ENCODE peak calls at places on chromosome 16, in four cellular contexts. One of them, this sample, is unnamed.

GRCh38 chr16:29820271-29820701 is at the start of gene MVP:
- DNase-seq in fibroblast of lung: peak; percentile 67
- DNase-seq in thoracic aorta: no peak
- DNase-seq in prostate gland: peak; percentile 63
- DNase-seq in this sample: no peak

GRCh38 chr16:24758373-24758772 is 28.9 kb downstream of the TNRC6A start:
- DNase-seq in fibroblast of lung: no peak
- DNase-seq in thoracic aorta: no peak
- DNase-seq in prostate gland: no peak
- DNase-seq in this sample: no peak

GRCh38 chr16:82758904-82759303 is 132.1 kb downstream of the CDH13 start:
- DNase-seq in fibroblast of lung: no peak
- DNase-seq in thoracic aorta: no peak
- DNase-seq in prostate gland: no peak
- DNase-seq in this sample: no peak

GRCh38 chr16:66107661-66108060 is 258.8 kb upstream of the CDH5 start:
- DNase-seq in fibroblast of lung: peak; percentile 54
- DNase-seq in thoracic aorta: no peak
- DNase-seq in prostate gland: no peak
- DNase-seq in this sample: peak; percentile 41

GRCh38 chr16:46801428-46802049 is 29.4 kb downstream of the C16orf87 start:
- DNase-seq in fibroblast of lung: peak; percentile 43
- DNase-seq in thoracic aorta: no peak
- DNase-seq in prostate gland: no peak
- DNase-seq in this sample: no peak

GRCh38 chr16:22685162-22685830 is 128.7 kb upstream of the HS3ST2 start:
- DNase-seq in fibroblast of lung: peak; percentile 22
- DNase-seq in thoracic aorta: peak; percentile 86
- DNase-seq in prostate gland: peak; percentile 56
- DNase-seq in this sample: no peak

GRCh38 chr16:69772560-69773254 is 10.6 kb downstream of the WWP2 start:
- DNase-seq in fibroblast of lung: no peak
- DNase-seq in thoracic aorta: no peak
- DNase-seq in prostate gland: no peak
- DNase-seq in this sample: no peak

GRCh38 chr16:67731071-67731810 is 12.1 kb upstream of the GFOD2 start:
- DNase-seq in fibroblast of lung: no peak
- DNase-seq in thoracic aorta: no peak
- DNase-seq in prostate gland: no peak
- DNase-seq in this sample: no peak

GRCh38 chr16:5504028-5504758 is 406.6 kb upstream of the EEF2KMT start:
- DNase-seq in fibroblast of lung: no peak
- DNase-seq in thoracic aorta: no peak
- DNase-seq in prostate gland: peak; percentile 5
- DNase-seq in this sample: no peak

GRCh38 chr16:19583665-19584300 is 28.3 kb downstream of the VPS35L start:
- DNase-seq in fibroblast of lung: peak; percentile 58
- DNase-seq in thoracic aorta: no peak
- DNase-seq in prostate gland: peak; percentile 10
- DNase-seq in this sample: peak; percentile 18

GRCh38 chr16:78659668-78660217 is 560.3 kb downstream of the WWOX start:
- DNase-seq in fibroblast of lung: no peak
- DNase-seq in thoracic aorta: no peak
- DNase-seq in prostate gland: no peak
- DNase-seq in this sample: no peak

GRCh38 chr16:71840052-71840451 is 5.7 kb upstream of the ATXN1L start:
- DNase-seq in fibroblast of lung: no peak
- DNase-seq in thoracic aorta: no peak
- DNase-seq in prostate gland: no peak
- DNase-seq in this sample: no peak

GRCh38 chr16:76668207-76668725 is 391.1 kb downstream of the CNTNAP4 start:
- DNase-seq in fibroblast of lung: no peak
- DNase-seq in thoracic aorta: no peak
- DNase-seq in prostate gland: no peak
- DNase-seq in this sample: no peak

GRCh38 chr16:9072806-9073341 is 18.6 kb upstream of the HAPSTR1 start:
- DNase-seq in fibroblast of lung: peak; percentile 95
- DNase-seq in thoracic aorta: no peak
- DNase-seq in prostate gland: no peak
- DNase-seq in this sample: peak; percentile 83

GRCh38 chr16:87607223-87607622 is 4.9 kb downstream of the JPH3 start:
- DNase-seq in fibroblast of lung: no peak
- DNase-seq in thoracic aorta: no peak
- DNase-seq in prostate gland: no peak
- DNase-seq in this sample: no peak

GRCh38 chr16:52497067-52497816 is 49.7 kb downstream of the TOX3 start:
- DNase-seq in fibroblast of lung: peak; percentile 81
- DNase-seq in thoracic aorta: no peak
- DNase-seq in prostate gland: no peak
- DNase-seq in this sample: no peak

GRCh38 chr16:71826533-71827017 is 17.9 kb upstream of the AP1G1 start:
- DNase-seq in fibroblast of lung: no peak
- DNase-seq in thoracic aorta: no peak
- DNase-seq in prostate gland: no peak
- DNase-seq in this sample: no peak

GRCh38 chr16:24999088-24999670 is 16.0 kb downstream of the ARHGAP17 start:
- DNase-seq in fibroblast of lung: no peak
- DNase-seq in thoracic aorta: no peak
- DNase-seq in prostate gland: no peak
- DNase-seq in this sample: no peak

GRCh38 chr16:50675686-50676610 is 5.2 kb downstream of the SNX20 start:
- DNase-seq in fibroblast of lung: no peak
- DNase-seq in thoracic aorta: no peak
- DNase-seq in prostate gland: peak; percentile 27
- DNase-seq in this sample: no peak

GRCh38 chr16:52141871-52142270 is 405.1 kb downstream of the TOX3 start:
- DNase-seq in fibroblast of lung: no peak
- DNase-seq in thoracic aorta: no peak
- DNase-seq in prostate gland: no peak
- DNase-seq in this sample: no peak

GRCh38 chr16:56629531-56629930 is 2.9 kb upstream of the MT1M start:
- DNase-seq in fibroblast of lung: no peak
- DNase-seq in thoracic aorta: no peak
- DNase-seq in prostate gland: no peak
- DNase-seq in this sample: no peak

GRCh38 chr16:66705790-66706505 is 9.4 kb upstream of the CMTM4 start:
- DNase-seq in fibroblast of lung: no peak
- DNase-seq in thoracic aorta: peak; percentile 25
- DNase-seq in prostate gland: peak; percentile 57
- DNase-seq in this sample: no peak

GRCh38 chr16:81734632-81735434 is 44.3 kb upstream of the PLCG2 start:
- DNase-seq in fibroblast of lung: no peak
- DNase-seq in thoracic aorta: no peak
- DNase-seq in prostate gland: no peak
- DNase-seq in this sample: no peak

GRCh38 chr16:81737885-81738536 is 41.1 kb upstream of the PLCG2 start:
- DNase-seq in fibroblast of lung: peak; percentile 59
- DNase-seq in thoracic aorta: peak; percentile 24
- DNase-seq in prostate gland: peak; percentile 94
- DNase-seq in this sample: no peak

GRCh38 chr16:81738831-81739496 is 40.1 kb upstream of the PLCG2 start:
- DNase-seq in fibroblast of lung: no peak
- DNase-seq in thoracic aorta: no peak
- DNase-seq in prostate gland: no peak
- DNase-seq in this sample: no peak

GRCh38 chr16:81740163-81740562 is 38.9 kb upstream of the PLCG2 start:
- DNase-seq in fibroblast of lung: no peak
- DNase-seq in thoracic aorta: no peak
- DNase-seq in prostate gland: no peak
- DNase-seq in this sample: no peak

GRCh38 chr16:81739503-81739902 is 39.6 kb upstream of the PLCG2 start:
- DNase-seq in fibroblast of lung: no peak
- DNase-seq in thoracic aorta: no peak
- DNase-seq in prostate gland: no peak
- DNase-seq in this sample: no peak
- H3K4me3 ChIP-seq in fibroblast of lung: no peak overlapping the region
- H3K4me3 ChIP-seq in thoracic aorta: no peak overlapping the region
- H3K4me3 ChIP-seq in prostate gland: no peak overlapping the region
- H3K4me3 ChIP-seq in this sample: no peak overlapping the region

DNA sequence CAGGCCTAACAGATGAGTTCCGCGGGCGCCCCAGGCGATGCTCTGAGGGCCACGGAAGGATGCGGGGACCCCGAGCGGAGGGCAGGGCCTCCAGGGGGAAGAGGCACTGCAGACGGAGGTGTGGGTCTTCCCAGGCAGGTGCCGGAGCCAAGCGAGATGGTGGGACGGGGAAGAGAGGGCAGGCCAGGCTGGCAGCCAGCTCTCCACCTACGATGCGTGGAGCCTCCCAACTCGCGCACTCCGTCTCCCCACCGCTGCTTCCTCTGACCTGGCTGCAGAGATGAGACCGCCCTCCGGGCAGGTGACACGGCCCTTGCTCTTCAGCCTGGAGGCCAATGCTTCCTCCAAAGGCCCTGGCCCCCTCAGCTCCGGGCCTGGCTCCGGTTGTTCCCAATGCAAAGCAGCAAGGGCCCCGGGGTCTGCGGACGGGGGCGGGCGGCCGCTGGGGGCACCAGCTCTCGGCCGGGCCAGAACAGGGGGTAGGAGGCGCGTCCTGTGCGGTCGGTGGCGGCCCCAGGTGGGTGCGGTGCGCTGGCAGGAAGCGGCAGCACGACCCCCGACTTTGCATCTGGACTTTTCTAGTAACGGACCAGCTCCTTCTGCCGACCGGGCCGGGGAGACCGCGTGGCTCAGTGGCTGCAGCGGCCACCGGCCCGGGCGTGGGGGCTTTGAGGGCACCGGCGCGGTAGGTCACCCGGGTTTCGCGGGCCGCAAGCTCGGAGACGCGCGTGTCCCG is 1.5 kb upstream of the SOX8 start:
- DNase-seq in fibroblast of lung: no peak
- DNase-seq in thoracic aorta: no peak
- DNase-seq in prostate gland: no peak
- DNase-seq in this sample: no peak
- H3K4me3 ChIP-seq in fibroblast of lung: no peak overlapping the region
- H3K4me3 ChIP-seq in thoracic aorta: peak overlapping the region; percentile 73
- H3K4me3 ChIP-seq in prostate gland: peak overlapping the region; percentile 27
- H3K4me3 ChIP-seq in this sample: no peak overlapping the region

GRCh38 chr16:48252013-48252412 is 4.7 kb upstream of the ABCC11 start:
- DNase-seq in fibroblast of lung: no peak
- DNase-seq in thoracic aorta: no peak
- DNase-seq in prostate gland: no peak
- DNase-seq in this sample: no peak
- H3K4me3 ChIP-seq in fibroblast of lung: no peak overlapping the region
- H3K4me3 ChIP-seq in thoracic aorta: no peak overlapping the region
- H3K4me3 ChIP-seq in prostate gland: no peak overlapping the region
- H3K4me3 ChIP-seq in this sample: no peak overlapping the region

GRCh38 chr16:55370762-55371482 is 46.9 kb downstream of the IRX6 start:
- DNase-seq in fibroblast of lung: peak; percentile 22
- DNase-seq in thoracic aorta: peak; percentile 13
- DNase-seq in prostate gland: peak; percentile 60
- DNase-seq in this sample: no peak
- H3K4me3 ChIP-seq in fibroblast of lung: no peak overlapping the region
- H3K4me3 ChIP-seq in thoracic aorta: peak overlapping the region; percentile 57
- H3K4me3 ChIP-seq in prostate gland: no peak overlapping the region
- H3K4me3 ChIP-seq in this sample: no peak overlapping the region